ENCODE peak calls at places on chromosomes 11 and 22, in four cellular contexts. I is neural progenitor cell, Y is K562, F is IMR-90. E is an unnamed sample.

GRCh38 chr22:23608583-23608982 is 23.5 kb downstream of the DRICH1 start:
- DNase-seq in I (peak), Y (peak), F (peak), E (no peak)

GRCh38 chr11:59773082-59773438 is 17.9 kb downstream of the STX3 start:
- DNase-seq in I (no peak), Y (no peak), F (no peak), E (no peak)

GRCh38 chr11:68495872-68496271 is 35.3 kb downstream of the PPP6R3 start:
- DNase-seq in I (no peak), Y (no peak), F (no peak), E (no peak)

GRCh38 chr11:111205622-111206385 is 39.7 kb upstream of the POU2AF2 start:
- DNase-seq in I (no peak), Y (no peak), F (no peak), E (no peak)

GRCh38 chr22:17581631-17582030 is 18.3 kb downstream of the SLC25A18 start:
- DNase-seq in I (no peak), Y (no peak), F (no peak), E (no peak)

GRCh38 chr22:19488884-19489843 is 9.4 kb downstream of the CDC45 start:
- DNase-seq in I (no peak), Y (no peak), F (peak), E (no peak)

GRCh38 chr11:63023415-63023814 is 7.8 kb upstream of the SLC22A8 start:
- DNase-seq in I (no peak), Y (no peak), F (no peak), E (no peak)

GRCh38 chr11:101003468-101003867 is 126.1 kb downstream of the PGR start:
- DNase-seq in I (no peak), Y (no peak), F (no peak), E (no peak)

GRCh38 chr11:44592125-44592643 is 26.7 kb downstream of the CD82 start:
- DNase-seq in I (no peak), Y (no peak), F (peak), E (no peak)

GRCh38 chr22:50112151-50113118 is 22.6 kb downstream of the MOV10L1 start:
- DNase-seq in I (no peak), Y (no peak), F (peak), E (no peak)

GRCh38 chr11:3781423-3781822 is 15.9 kb downstream of the NUP98 start:
- DNase-seq in I (no peak), Y (no peak), F (peak), E (no peak)

GRCh38 chr22:37995460-37995859 is 11.1 kb upstream of the SOX10 start:
- DNase-seq in I (no peak), Y (no peak), F (no peak), E (no peak)

GRCh38 chr22:41575533-41575932 is 14.1 kb downstream of the PMM1 start:
- DNase-seq in I (no peak), Y (no peak), F (no peak), E (no peak)

GRCh38 chr11:35088676-35089075 is 50.3 kb upstream of the CD44 start:
- DNase-seq in I (no peak), Y (no peak), F (peak), E (no peak)

GRCh38 chr22:29206372-29207230 is 905 bp downstream of the EMID1 start:
- DNase-seq in I (peak), Y (no peak), F (no peak), E (no peak)

GRCh38 chr22:42343551-42344081 is 73.2 kb upstream of the TCF20 start:
- DNase-seq in I (peak), Y (peak), F (no peak), E (no peak)

GRCh38 chr11:46374815-46375214 is 6.7 kb upstream of the MDK start:
- DNase-seq in I (no peak), Y (no peak), F (no peak), E (no peak)

GRCh38 chr11:97364047-97364446 is 974.2 kb downstream of the JRKL start:
- DNase-seq in I (no peak), Y (no peak), F (no peak), E (no peak)

GRCh38 chr11:74255741-74256369 is 55.6 kb downstream of the P4HA3 start:
- DNase-seq in I (peak), Y (peak), F (peak), E (peak)

GRCh38 chr11:130177782-130178181 is 18.2 kb downstream of the ST14 start:
- DNase-seq in I (no peak), Y (no peak), F (no peak), E (no peak)

DNA sequence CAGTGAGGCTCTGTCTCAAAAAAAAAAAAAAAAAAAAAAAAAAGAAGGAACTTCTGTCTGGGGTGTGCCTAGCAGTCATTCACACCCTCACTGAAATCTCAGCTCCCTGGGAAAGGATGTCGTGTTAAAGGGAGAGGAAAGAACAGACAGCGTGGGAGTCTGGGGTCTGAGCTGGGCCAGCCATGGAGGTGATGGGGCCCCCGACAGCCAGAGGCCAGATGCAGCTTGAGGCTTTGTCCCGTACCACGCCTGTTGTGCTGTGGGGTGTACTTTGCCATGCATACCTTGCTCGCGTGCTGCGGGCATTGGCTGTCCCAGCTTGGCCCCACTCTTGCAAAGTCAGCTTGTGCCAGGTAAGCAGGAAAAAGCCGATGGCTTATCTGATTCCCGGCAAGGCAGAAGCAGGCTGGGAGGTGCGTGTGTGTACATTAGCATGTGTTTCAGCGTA is 4.6 kb downstream of the SYT12 start:
- DNase-seq in I (no peak), Y (no peak), F (no peak), E (no peak)
- H3K9ac ChIP-seq in I (no peak), Y (no peak), F (no peak), E (no peak)

GRCh38 chr11:15602042-15602441 is 487.3 kb downstream of the INSC start:
- DNase-seq in I (no peak), Y (no peak), F (no peak), E (no peak)
- H3K9ac ChIP-seq in I (no peak), Y (no peak), F (no peak), E (no peak)

GRCh38 chr11:562046-562645 is 1.4 kb downstream of the RASSF7 start:
- DNase-seq in I (no peak), Y (no peak), F (no peak), E (no peak)
- H3K9ac ChIP-seq in I (no peak), Y (peak), F (no peak), E (no peak)

GRCh38 chr11:85407648-85408047 is 219.5 kb downstream of the DLG2 start:
- DNase-seq in I (no peak), Y (no peak), F (no peak), E (no peak)
- H3K9ac ChIP-seq in I (no peak), Y (no peak), F (no peak), E (no peak)

GRCh38 chr11:66121453-66121852 is 51.4 kb downstream of the PACS1 start:
- DNase-seq in I (no peak), Y (no peak), F (no peak), E (no peak)

GRCh38 chr11:66123902-66124301 is 53.8 kb downstream of the PACS1 start:
- DNase-seq in I (no peak), Y (no peak), F (no peak), E (no peak)

GRCh38 chr11:66126808-66127555 is 56.9 kb downstream of the PACS1 start:
- DNase-seq in I (no peak), Y (no peak), F (peak), E (peak)

GRCh38 chr11:66124564-66124963 is 54.5 kb downstream of the PACS1 start:
- DNase-seq in I (no peak), Y (no peak), F (peak), E (no peak)

GRCh38 chr11:66126064-66126463 is 56.0 kb downstream of the PACS1 start:
- DNase-seq in I (no peak), Y (no peak), F (no peak), E (no peak)
- H3K9ac ChIP-seq in I (no peak), Y (no peak), F (no peak), E (no peak)

DNA sequence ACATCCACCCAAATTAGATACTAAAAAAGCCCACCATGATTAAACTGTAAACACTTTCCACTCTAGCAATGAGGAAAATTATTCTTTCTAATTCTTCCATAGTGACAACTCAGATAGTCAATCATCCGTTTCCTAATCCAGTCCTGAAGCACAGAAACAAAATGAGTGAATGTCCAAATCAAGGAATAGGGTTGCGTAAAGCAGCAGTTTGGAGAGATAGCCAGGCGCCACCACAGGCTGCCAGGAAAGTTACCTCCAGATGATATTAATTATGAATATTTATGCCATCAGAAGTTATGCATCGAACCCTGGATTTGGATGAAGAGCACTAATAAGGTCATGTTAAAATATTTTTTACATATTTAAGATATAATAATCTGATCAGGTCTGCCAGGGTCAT is 63.2 kb downstream of the ETS1 start:
- DNase-seq in I (no peak), Y (no peak), F (no peak), E (no peak)
- H3K9ac ChIP-seq in I (no peak), Y (no peak), F (no peak), E (no peak)

E was measured in SK-N-MC.